ENCODE peak calls at places on chromosomes 12 and 14, in eight cellular contexts. One of them, this sample, is unnamed.
A peak's percentile ranks its signal among the peaks of the same experiment; 100 is the strongest.

GRCh38 chr12:79552186-79552585 is 138.6 kb downstream of the PAWR start:
- DNase-seq in colonic mucosa: no peak
- DNase-seq in A549: no peak
- DNase-seq in HepG2: no peak
- DNase-seq in ascending aorta: peak; percentile 77
- DNase-seq in thoracic aorta: no peak
- DNase-seq in upper lobe of right lung: no peak
- DNase-seq in cardiac muscle cell: peak; percentile 62
- DNase-seq in this sample: no peak

GRCh38 chr12:11729008-11729407 is 79.5 kb downstream of the ETV6 start:
- DNase-seq in colonic mucosa: peak; percentile 88
- DNase-seq in A549: no peak
- DNase-seq in HepG2: no peak
- DNase-seq in ascending aorta: no peak
- DNase-seq in thoracic aorta: no peak
- DNase-seq in upper lobe of right lung: no peak
- DNase-seq in cardiac muscle cell: no peak
- DNase-seq in this sample: no peak

GRCh38 chr12:74915718-74916117 is 293.9 kb downstream of the KCNC2 start:
- DNase-seq in colonic mucosa: no peak
- DNase-seq in A549: no peak
- DNase-seq in HepG2: no peak
- DNase-seq in ascending aorta: no peak
- DNase-seq in thoracic aorta: no peak
- DNase-seq in upper lobe of right lung: no peak
- DNase-seq in cardiac muscle cell: no peak
- DNase-seq in this sample: no peak

GRCh38 chr14:63204407-63205280 is at the start of gene RHOJ:
- DNase-seq in colonic mucosa: no peak
- DNase-seq in A549: no peak
- DNase-seq in HepG2: no peak
- DNase-seq in ascending aorta: no peak
- DNase-seq in thoracic aorta: no peak
- DNase-seq in upper lobe of right lung: no peak
- DNase-seq in cardiac muscle cell: peak; percentile 55
- DNase-seq in this sample: no peak

GRCh38 chr12:78191611-78192010 is 360.9 kb downstream of the NAV3 start:
- DNase-seq in colonic mucosa: no peak
- DNase-seq in A549: no peak
- DNase-seq in HepG2: no peak
- DNase-seq in ascending aorta: no peak
- DNase-seq in thoracic aorta: no peak
- DNase-seq in upper lobe of right lung: no peak
- DNase-seq in cardiac muscle cell: no peak
- DNase-seq in this sample: no peak

GRCh38 chr12:31603546-31604009 is 12.6 kb upstream of the DENND5B start:
- DNase-seq in colonic mucosa: no peak
- DNase-seq in A549: no peak
- DNase-seq in HepG2: no peak
- DNase-seq in ascending aorta: no peak
- DNase-seq in thoracic aorta: no peak
- DNase-seq in upper lobe of right lung: no peak
- DNase-seq in cardiac muscle cell: no peak
- DNase-seq in this sample: no peak

GRCh38 chr14:96206461-96206860 is 1.8 kb downstream of the BDKRB2 start:
- DNase-seq in colonic mucosa: peak; percentile 69
- DNase-seq in A549: no peak
- DNase-seq in HepG2: no peak
- DNase-seq in ascending aorta: no peak
- DNase-seq in thoracic aorta: no peak
- DNase-seq in upper lobe of right lung: no peak
- DNase-seq in cardiac muscle cell: no peak
- DNase-seq in this sample: no peak

GRCh38 chr14:29810657-29811056 is 117.0 kb downstream of the PRKD1 start:
- DNase-seq in colonic mucosa: no peak
- DNase-seq in A549: no peak
- DNase-seq in HepG2: no peak
- DNase-seq in ascending aorta: no peak
- DNase-seq in thoracic aorta: no peak
- DNase-seq in upper lobe of right lung: no peak
- DNase-seq in cardiac muscle cell: peak; percentile 47
- DNase-seq in this sample: no peak

GRCh38 chr12:52243774-52244614 is 11.0 kb downstream of the KRT7 start:
- DNase-seq in colonic mucosa: peak; percentile 70
- DNase-seq in A549: peak; percentile 92
- DNase-seq in HepG2: peak; percentile 13
- DNase-seq in ascending aorta: peak; percentile 95
- DNase-seq in thoracic aorta: peak; percentile 75
- DNase-seq in upper lobe of right lung: peak; percentile 88
- DNase-seq in cardiac muscle cell: peak; percentile 91
- DNase-seq in this sample: peak; percentile 87

GRCh38 chr12:122064780-122065588 is 13.6 kb upstream of the MLXIP start:
- DNase-seq in colonic mucosa: peak; percentile 54
- DNase-seq in A549: peak; percentile 74
- DNase-seq in HepG2: peak; percentile 69
- DNase-seq in ascending aorta: no peak
- DNase-seq in thoracic aorta: no peak
- DNase-seq in upper lobe of right lung: no peak
- DNase-seq in cardiac muscle cell: peak; percentile 92
- DNase-seq in this sample: no peak

GRCh38 chr12:122063691-122064033 is 14.9 kb upstream of the MLXIP start:
- DNase-seq in colonic mucosa: no peak
- DNase-seq in A549: no peak
- DNase-seq in HepG2: no peak
- DNase-seq in ascending aorta: no peak
- DNase-seq in thoracic aorta: no peak
- DNase-seq in upper lobe of right lung: no peak
- DNase-seq in cardiac muscle cell: peak; percentile 36
- DNase-seq in this sample: no peak

GRCh38 chr12:122061253-122061652 is 17.3 kb upstream of the MLXIP start:
- DNase-seq in colonic mucosa: no peak
- DNase-seq in A549: no peak
- DNase-seq in HepG2: no peak
- DNase-seq in ascending aorta: no peak
- DNase-seq in thoracic aorta: no peak
- DNase-seq in upper lobe of right lung: no peak
- DNase-seq in cardiac muscle cell: no peak
- DNase-seq in this sample: no peak

GRCh38 chr12:122062832-122063690 is 15.5 kb upstream of the MLXIP start:
- DNase-seq in colonic mucosa: peak; percentile 81
- DNase-seq in A549: peak; percentile 81
- DNase-seq in HepG2: peak; percentile 71
- DNase-seq in ascending aorta: peak; percentile 81
- DNase-seq in thoracic aorta: no peak
- DNase-seq in upper lobe of right lung: no peak
- DNase-seq in cardiac muscle cell: peak; percentile 87
- DNase-seq in this sample: no peak

DNA sequence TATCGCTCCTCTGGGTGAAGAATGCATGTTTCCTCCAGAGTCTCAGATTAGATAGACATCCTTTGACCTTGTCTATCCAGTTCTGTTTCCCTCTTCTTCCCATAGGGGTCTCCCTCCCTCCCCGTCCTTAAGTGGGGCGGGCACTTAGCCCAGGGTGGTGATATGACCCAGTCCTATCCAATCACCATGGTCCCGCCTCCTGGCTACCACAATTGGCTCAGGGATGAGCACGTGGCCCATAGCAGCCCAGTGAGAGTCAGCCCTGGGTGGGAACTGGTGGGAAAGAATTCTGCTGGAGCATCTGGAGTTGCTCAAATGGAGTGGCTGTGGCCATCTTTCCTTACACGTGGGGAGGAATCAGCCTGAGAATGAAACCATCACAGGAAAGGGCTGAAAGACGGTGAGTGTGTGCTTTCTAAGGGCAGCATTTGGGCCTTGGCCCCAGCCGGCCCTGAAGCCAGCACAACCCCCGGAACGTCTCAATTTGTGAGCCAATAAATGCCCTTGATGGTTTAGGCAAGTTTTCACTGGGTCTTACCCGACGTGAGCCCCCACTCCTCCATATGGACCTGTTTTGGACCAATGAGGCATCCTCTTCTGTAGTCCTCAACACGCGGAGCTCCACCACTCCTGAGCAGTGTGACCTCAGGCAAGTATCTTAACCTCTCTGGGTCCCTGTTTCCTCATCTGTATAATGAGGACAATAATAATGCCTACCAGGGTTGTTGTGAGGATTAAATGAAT is 14.3 kb upstream of the MLXIP start:
- DNase-seq in colonic mucosa: peak; percentile 92
- DNase-seq in A549: peak; percentile 98
- DNase-seq in HepG2: peak; percentile 97
- DNase-seq in ascending aorta: peak; percentile 87
- DNase-seq in thoracic aorta: no peak
- DNase-seq in upper lobe of right lung: peak; percentile 81
- DNase-seq in cardiac muscle cell: peak; percentile 99
- DNase-seq in this sample: peak; percentile 84
- H3K27ac ChIP-seq in colonic mucosa: peak overlapping the region; percentile 69
- H3K27ac ChIP-seq in A549: peak overlapping the region; percentile 84
- H3K27ac ChIP-seq in HepG2: peak overlapping the region; percentile 71
- H3K27ac ChIP-seq in ascending aorta: peak overlapping the region; percentile 80
- H3K27ac ChIP-seq in thoracic aorta: peak overlapping the region; percentile 89
- H3K27ac ChIP-seq in upper lobe of right lung: peak overlapping the region; percentile 72
- H3K27ac ChIP-seq in cardiac muscle cell: peak overlapping the region; percentile 89
- H3K27ac ChIP-seq in this sample: peak overlapping the region; percentile 75

DNA sequence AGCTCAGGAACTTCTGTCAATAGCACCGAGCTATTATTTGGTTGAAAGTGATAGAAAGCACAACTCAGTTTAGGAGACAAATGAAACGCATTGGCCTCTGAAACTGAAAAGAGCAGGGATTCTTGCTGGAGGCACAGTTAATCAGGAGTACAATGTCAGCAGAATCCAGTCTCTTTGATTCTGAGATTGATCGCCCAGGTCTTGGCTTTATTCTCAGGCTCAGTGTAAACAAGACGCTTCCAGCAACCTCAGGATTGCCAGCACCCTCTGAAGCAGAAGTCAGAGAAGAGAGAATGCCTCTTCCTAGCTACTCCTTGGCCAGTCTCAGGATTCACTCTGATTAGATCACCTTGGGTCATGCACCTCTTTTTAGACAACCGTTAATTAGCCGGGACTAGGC is 11.8 kb upstream of the OTUB2 start:
- DNase-seq in colonic mucosa: no peak
- DNase-seq in A549: no peak
- DNase-seq in HepG2: no peak
- DNase-seq in ascending aorta: no peak
- DNase-seq in thoracic aorta: no peak
- DNase-seq in upper lobe of right lung: no peak
- DNase-seq in cardiac muscle cell: no peak
- DNase-seq in this sample: no peak
- H3K4me1 ChIP-seq in colonic mucosa: no peaks in the 10 kb centered on the region
- H3K4me1 ChIP-seq in A549: peaks cover 17% of the 10 kb centered on the region
- H3K4me1 ChIP-seq in HepG2: peaks cover 27% of the 10 kb centered on the region
- H3K4me1 ChIP-seq in ascending aorta: no peaks in the 10 kb centered on the region
- H3K4me1 ChIP-seq in thoracic aorta: no peaks in the 10 kb centered on the region
- H3K4me1 ChIP-seq in upper lobe of right lung: no peaks in the 10 kb centered on the region
- H3K4me1 ChIP-seq in cardiac muscle cell: peaks cover 10% of the 10 kb centered on the region
- H3K4me1 ChIP-seq in this sample: no peaks in the 10 kb centered on the region

GRCh38 chr12:5556946-5557673 is 125.2 kb downstream of the NTF3 start:
- DNase-seq in colonic mucosa: no peak
- DNase-seq in A549: no peak
- DNase-seq in HepG2: no peak
- DNase-seq in ascending aorta: no peak
- DNase-seq in thoracic aorta: no peak
- DNase-seq in upper lobe of right lung: no peak
- DNase-seq in cardiac muscle cell: no peak
- DNase-seq in this sample: no peak

GRCh38 chr12:5557906-5558305 is 126.0 kb downstream of the NTF3 start:
- DNase-seq in colonic mucosa: no peak
- DNase-seq in A549: no peak
- DNase-seq in HepG2: no peak
- DNase-seq in ascending aorta: no peak
- DNase-seq in thoracic aorta: no peak
- DNase-seq in upper lobe of right lung: no peak
- DNase-seq in cardiac muscle cell: no peak
- DNase-seq in this sample: no peak

GRCh38 chr12:5554711-5555110 is 122.8 kb downstream of the NTF3 start:
- DNase-seq in colonic mucosa: no peak
- DNase-seq in A549: no peak
- DNase-seq in HepG2: no peak
- DNase-seq in ascending aorta: no peak
- DNase-seq in thoracic aorta: no peak
- DNase-seq in upper lobe of right lung: no peak
- DNase-seq in cardiac muscle cell: no peak
- DNase-seq in this sample: no peak

GRCh38 chr12:5560242-5560641 is 128.3 kb downstream of the NTF3 start:
- DNase-seq in colonic mucosa: no peak
- DNase-seq in A549: no peak
- DNase-seq in HepG2: no peak
- DNase-seq in ascending aorta: no peak
- DNase-seq in thoracic aorta: no peak
- DNase-seq in upper lobe of right lung: no peak
- DNase-seq in cardiac muscle cell: no peak
- DNase-seq in this sample: no peak

DNA sequence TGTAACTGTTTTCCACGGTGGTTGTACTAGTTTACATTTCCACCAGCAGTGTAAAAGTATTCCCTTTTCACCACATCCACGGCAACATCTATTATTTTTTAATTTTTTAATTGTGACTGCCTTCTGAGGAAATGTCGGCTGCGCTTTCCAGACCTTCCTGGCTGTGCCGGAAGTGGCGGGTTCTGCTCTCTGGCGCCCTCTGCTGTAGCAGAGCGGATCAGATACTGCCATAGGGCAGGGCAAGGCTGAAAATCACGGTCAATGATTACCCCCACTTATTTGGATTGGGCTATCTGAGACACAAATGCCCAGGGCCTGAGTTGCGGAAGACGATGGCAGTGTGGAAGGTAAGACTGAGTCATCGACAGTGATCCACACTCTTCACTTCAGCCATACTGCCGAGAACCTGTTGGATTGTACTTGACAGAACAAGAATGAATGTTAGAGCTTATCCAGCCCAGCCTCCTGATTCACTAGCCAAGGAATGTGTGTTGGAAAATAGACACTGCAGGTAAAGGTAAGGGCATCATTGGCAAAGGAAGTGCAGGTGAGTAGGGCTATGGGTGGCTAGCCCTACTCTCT is 124.2 kb downstream of the NTF3 start:
- DNase-seq in colonic mucosa: peak; percentile 34
- DNase-seq in A549: peak; percentile 10
- DNase-seq in HepG2: no peak
- DNase-seq in ascending aorta: no peak
- DNase-seq in thoracic aorta: no peak
- DNase-seq in upper lobe of right lung: no peak
- DNase-seq in cardiac muscle cell: no peak
- DNase-seq in this sample: no peak
- TF ChIP-seq CTCF in colonic mucosa: no peak
- TF ChIP-seq CTCF in A549: peak; percentile 26
- TF ChIP-seq CTCF in HepG2: peak; percentile 40
- TF ChIP-seq CTCF in ascending aorta: no peak
- TF ChIP-seq CTCF in thoracic aorta: peak; percentile 8
- TF ChIP-seq CTCF in upper lobe of right lung: peak; percentile 25
- TF ChIP-seq CTCF in cardiac muscle cell: peak; percentile 19
- TF ChIP-seq CTCF in this sample: peak; percentile 28

DNA sequence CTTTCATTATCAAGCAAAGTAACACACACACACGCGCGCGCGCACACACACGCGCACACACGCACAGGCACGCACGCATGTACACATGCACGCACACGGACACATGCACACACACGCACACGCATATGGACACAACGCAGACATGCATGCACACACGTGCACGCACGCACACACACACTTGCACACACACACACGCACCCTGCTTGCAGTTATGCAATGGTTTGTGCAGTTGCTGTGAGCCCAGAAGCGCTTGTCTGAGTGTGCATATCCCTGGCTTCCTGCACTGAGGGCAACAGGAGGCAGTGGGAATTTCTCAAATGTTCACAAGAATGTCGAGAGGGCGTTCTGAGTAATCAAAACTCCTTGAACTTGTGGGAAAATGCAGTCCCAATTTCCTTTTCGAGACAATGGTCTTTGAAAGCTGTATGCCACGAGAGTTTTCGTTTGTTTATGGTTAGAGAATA is 41.6 kb downstream of the NFKBIA start:
- DNase-seq in colonic mucosa: no peak
- DNase-seq in A549: no peak
- DNase-seq in HepG2: no peak
- DNase-seq in ascending aorta: no peak
- DNase-seq in thoracic aorta: no peak
- DNase-seq in upper lobe of right lung: no peak
- DNase-seq in cardiac muscle cell: peak; percentile 68
- DNase-seq in this sample: peak; percentile 46
- H3K27ac ChIP-seq in colonic mucosa: no peak overlapping the region
- H3K27ac ChIP-seq in A549: peak overlapping the region; percentile 86
- H3K27ac ChIP-seq in HepG2: no peak overlapping the region
- H3K27ac ChIP-seq in ascending aorta: no peak overlapping the region
- H3K27ac ChIP-seq in thoracic aorta: no peak overlapping the region
- H3K27ac ChIP-seq in upper lobe of right lung: peak overlapping the region; percentile 65
- H3K27ac ChIP-seq in cardiac muscle cell: no peak overlapping the region
- H3K27ac ChIP-seq in this sample: peak overlapping the region; percentile 27

This sample was measured in lower lobe of right lung.